ENCODE peak calls at places on chromosomes 13 and 19, in ten cellular contexts. S is GM04503, X is bronchial epithelial cell, M is brain microvascular endothelial cell, R is erythroblast, B is mesendoderm, U is glutamatergic neuron, Z is kidney tubule cell, L is neural progenitor cell, N is left lung. Q is an unnamed sample.

GRCh38 chr19:13526552-13526951 is 20.3 kb upstream of the CACNA1A start:
- DNase-seq in S (no peak), X (peak), M (no peak), R (no peak), B (peak), U (peak), Z (peak), L (peak), N (no peak), Q (no peak)

GRCh38 chr13:43804461-43805070 is 17.8 kb upstream of the ENOX1 start:
- DNase-seq in S (no peak), X (peak), M (peak), R (peak), B (peak), U (no peak), Z (peak), L (peak), N (no peak), Q (peak)

GRCh38 chr13:41313117-41313516 is 2.0 kb downstream of the NAA16 start:
- DNase-seq in S (no peak), X (no peak), M (no peak), R (no peak), B (peak), U (no peak), Z (no peak), L (peak), N (no peak), Q (no peak)

GRCh38 chr13:94674609-94675348 is 37.6 kb downstream of the SOX21 start:
- DNase-seq in S (no peak), X (peak), M (peak), R (peak), B (peak), U (peak), Z (peak), L (peak), N (no peak), Q (peak)

GRCh38 chr19:50478901-50479715 is 2.5 kb upstream of the GARIN5A start:
- DNase-seq in S (no peak), X (no peak), M (peak), R (peak), B (peak), U (peak), Z (no peak), L (peak), N (no peak), Q (no peak)

GRCh38 chr19:12111176-12111575 is 29.0 kb downstream of the ZNF20 start:
- DNase-seq in S (no peak), X (no peak), M (no peak), R (no peak), B (no peak), U (no peak), Z (peak), L (no peak), N (no peak), Q (no peak)

GRCh38 chr13:89003656-89004055 is 1332.5 kb downstream of the SLITRK5 start:
- DNase-seq in S (no peak), X (no peak), M (no peak), R (no peak), B (no peak), U (no peak), Z (no peak), L (no peak), N (no peak), Q (no peak)

GRCh38 chr13:47723898-47724297 is 277.2 kb downstream of the SUCLA2 start:
- DNase-seq in S (no peak), X (no peak), M (no peak), R (no peak), B (peak), U (no peak), Z (no peak), L (peak), N (no peak), Q (no peak)

GRCh38 chr19:17448190-17448967 is at the start of gene TMEM221:
- DNase-seq in S (no peak), X (no peak), M (no peak), R (peak), B (peak), U (peak), Z (no peak), L (peak), N (no peak), Q (no peak)

GRCh38 chr19:10417598-10418280 is 2.6 kb upstream of the PDE4A start:
- DNase-seq in S (no peak), X (no peak), M (no peak), R (no peak), B (peak), U (peak), Z (no peak), L (peak), N (no peak), Q (no peak)

GRCh38 chr13:79525051-79525450 is 44.1 kb downstream of the NDFIP2 start:
- DNase-seq in S (no peak), X (no peak), M (no peak), R (no peak), B (no peak), U (no peak), Z (no peak), L (no peak), N (no peak), Q (no peak)

GRCh38 chr13:113291997-113292862 is 4.8 kb upstream of the LAMP1 start:
- DNase-seq in S (no peak), X (no peak), M (no peak), R (peak), B (no peak), U (no peak), Z (no peak), L (peak), N (peak), Q (peak)